ENCODE peak calls at places on chromosomes 4 and X, in six cellular contexts. One of them, this sample, is unnamed. For H3K79me2, the result is how much of the 10 kb centered on the place peaks cover.

GRCh38 chr4:95761441-95761840 is 78.5 kb upstream of the PDHA2 start:
- DNase-seq in HCT116: peak
- DNase-seq in K562: no peak
- DNase-seq in H1: no peak
- DNase-seq in GM12878: no peak
- DNase-seq in HepG2: no peak
- DNase-seq in this sample: peak

GRCh38 chr4:155604718-155605601 is 61.7 kb upstream of the GUCY1A1 start:
- DNase-seq in HCT116: no peak
- DNase-seq in K562: no peak
- DNase-seq in H1: no peak
- DNase-seq in GM12878: no peak
- DNase-seq in HepG2: no peak
- DNase-seq in this sample: no peak

GRCh38 chr4:166594326-166594946 is 639.9 kb downstream of the SPOCK3 start:
- DNase-seq in HCT116: peak
- DNase-seq in K562: peak
- DNase-seq in H1: peak
- DNase-seq in GM12878: peak
- DNase-seq in HepG2: peak
- DNase-seq in this sample: no peak

GRCh38 chr4:126794363-126794762 is 838.4 kb upstream of the INTU start:
- DNase-seq in HCT116: no peak
- DNase-seq in K562: no peak
- DNase-seq in H1: no peak
- DNase-seq in GM12878: no peak
- DNase-seq in HepG2: no peak
- DNase-seq in this sample: no peak

GRCh38 chrX:45824471-45824870 is 623.8 kb upstream of the DIPK2B start:
- DNase-seq in HCT116: peak
- DNase-seq in K562: peak
- DNase-seq in H1: no peak
- DNase-seq in GM12878: no peak
- DNase-seq in HepG2: peak
- DNase-seq in this sample: peak

GRCh38 chr4:153084939-153085630 is 119.2 kb upstream of the TRIM2 start:
- DNase-seq in HCT116: peak
- DNase-seq in K562: peak
- DNase-seq in H1: peak
- DNase-seq in GM12878: peak
- DNase-seq in HepG2: no peak
- DNase-seq in this sample: peak

GRCh38 chr4:1772869-1773538 is 20.1 kb upstream of the FGFR3 start:
- DNase-seq in HCT116: no peak
- DNase-seq in K562: no peak
- DNase-seq in H1: no peak
- DNase-seq in GM12878: no peak
- DNase-seq in HepG2: no peak
- DNase-seq in this sample: no peak

GRCh38 chr4:141713771-141714445 is 77.5 kb downstream of the IL15 start:
- DNase-seq in HCT116: peak
- DNase-seq in K562: no peak
- DNase-seq in H1: no peak
- DNase-seq in GM12878: no peak
- DNase-seq in HepG2: no peak
- DNase-seq in this sample: peak

DNA sequence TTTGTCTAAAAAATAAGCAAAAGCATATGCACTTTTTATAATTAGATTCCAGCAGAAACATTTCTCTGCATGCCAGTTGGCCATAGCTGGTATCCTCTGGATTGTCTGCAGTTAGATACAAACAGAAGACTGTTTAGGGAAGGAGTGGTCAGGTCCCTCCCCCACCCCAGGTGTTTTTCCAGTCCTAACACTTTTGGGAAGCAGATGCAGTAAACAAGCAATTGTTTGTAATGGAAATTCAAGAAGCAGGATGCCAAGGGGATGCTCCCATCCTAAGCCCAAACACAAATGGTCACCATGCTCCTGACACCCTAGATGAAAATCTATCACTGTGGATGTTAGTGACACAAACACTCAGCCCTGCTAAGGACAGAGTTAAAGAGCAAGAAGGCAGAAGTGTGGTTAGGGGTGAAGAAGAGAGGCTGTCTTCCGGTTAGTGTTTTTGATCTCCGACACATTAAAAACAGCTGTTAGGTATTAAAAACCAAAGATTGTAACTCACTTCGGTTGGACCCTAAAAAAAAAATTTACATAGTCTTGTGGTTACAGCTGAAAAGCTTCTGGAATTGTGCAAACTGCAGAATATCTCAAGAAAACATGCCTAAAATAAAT is 7.9 kb downstream of the LEF1 start:
- DNase-seq in HCT116: no peak
- DNase-seq in K562: no peak
- DNase-seq in H1: no peak
- DNase-seq in GM12878: no peak
- DNase-seq in HepG2: no peak
- DNase-seq in this sample: no peak
- TF ChIP-seq POLR2AphosphoS5 in HCT116: no peak
- TF ChIP-seq POLR2AphosphoS5 in K562: no peak
- TF ChIP-seq POLR2AphosphoS5 in H1: no peak
- TF ChIP-seq POLR2AphosphoS5 in GM12878: no peak
- TF ChIP-seq POLR2AphosphoS5 in HepG2: no peak
- TF ChIP-seq POLR2AphosphoS5 in this sample: no peak

DNA sequence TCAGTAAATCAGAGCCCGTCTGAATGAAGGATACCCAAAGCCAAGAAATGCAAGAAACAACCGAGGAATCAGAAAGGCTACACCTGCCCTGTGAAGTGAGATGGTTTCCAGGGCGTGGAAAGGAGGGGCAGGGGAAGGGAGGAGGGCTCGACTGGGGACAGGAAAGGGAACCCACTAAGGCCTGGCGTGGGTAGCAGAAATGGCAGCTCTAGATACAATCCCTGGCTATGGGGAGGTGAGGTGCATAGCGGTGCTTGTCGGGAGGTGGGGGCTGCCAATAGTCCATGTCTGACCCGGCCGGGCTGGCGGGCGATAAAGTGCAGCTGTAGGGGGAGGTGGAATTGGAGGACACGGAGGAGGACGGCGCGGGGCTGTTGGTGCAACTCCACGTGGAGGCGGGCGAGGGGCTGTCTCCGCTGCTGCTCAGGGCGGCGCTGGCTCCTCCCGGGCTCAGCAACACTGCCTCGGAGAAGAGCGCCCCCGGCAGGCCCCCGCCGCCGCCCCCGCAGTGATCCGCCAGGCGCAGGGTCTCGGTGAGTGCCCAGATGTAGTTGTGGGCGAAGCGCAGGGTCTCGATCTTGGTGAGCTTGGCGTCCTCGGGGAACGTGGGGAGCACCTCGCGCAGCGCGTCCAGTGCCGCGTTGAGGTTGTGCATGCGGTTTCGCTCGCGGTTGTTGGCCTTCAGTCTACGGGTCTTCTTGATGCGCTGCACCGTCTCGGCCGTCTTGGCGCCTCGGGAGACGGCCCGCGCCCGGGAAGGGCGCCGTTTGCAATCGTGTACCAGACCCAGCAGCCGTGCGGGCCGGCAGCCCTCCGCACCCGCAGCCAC is 1.3 kb downstream of the NEUROG2 start:
- DNase-seq in HCT116: no peak
- DNase-seq in K562: no peak
- DNase-seq in H1: peak
- DNase-seq in GM12878: no peak
- DNase-seq in HepG2: no peak
- DNase-seq in this sample: no peak
- TF ChIP-seq CTCF in HCT116: no peak
- TF ChIP-seq CTCF in K562: no peak
- TF ChIP-seq CTCF in H1: peak
- TF ChIP-seq CTCF in GM12878: peak
- TF ChIP-seq CTCF in HepG2: no peak
- TF ChIP-seq CTCF in this sample: no peak

DNA sequence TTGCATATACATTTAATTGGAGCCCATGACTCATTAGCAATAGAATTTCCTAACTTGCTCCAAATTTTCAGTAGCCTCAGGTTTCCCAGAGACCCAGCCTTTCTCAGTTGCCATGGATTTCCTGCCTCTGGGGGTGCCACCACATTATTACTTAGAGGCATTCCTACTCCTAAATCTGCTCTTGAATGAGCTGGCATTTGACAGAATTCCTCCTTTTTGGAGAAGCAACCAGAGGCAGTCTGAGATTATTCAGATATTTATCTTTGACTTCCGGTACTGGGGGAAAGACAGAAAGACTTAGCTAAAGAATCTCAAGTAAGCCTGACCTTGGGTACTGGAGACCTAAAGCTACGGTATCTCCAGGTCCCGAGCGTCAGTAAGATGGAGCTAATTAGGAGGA is 76.3 kb downstream of the DCHS2 start:
- DNase-seq in HCT116: no peak
- DNase-seq in K562: no peak
- DNase-seq in H1: no peak
- DNase-seq in GM12878: no peak
- DNase-seq in HepG2: no peak
- DNase-seq in this sample: no peak
- H3K79me2 ChIP-seq in HCT116: under half
- H3K79me2 ChIP-seq in K562: under half
- H3K79me2 ChIP-seq in H1: under half
- H3K79me2 ChIP-seq in GM12878: under half
- H3K79me2 ChIP-seq in HepG2: under half
- H3K79me2 ChIP-seq in this sample: under half

DNA sequence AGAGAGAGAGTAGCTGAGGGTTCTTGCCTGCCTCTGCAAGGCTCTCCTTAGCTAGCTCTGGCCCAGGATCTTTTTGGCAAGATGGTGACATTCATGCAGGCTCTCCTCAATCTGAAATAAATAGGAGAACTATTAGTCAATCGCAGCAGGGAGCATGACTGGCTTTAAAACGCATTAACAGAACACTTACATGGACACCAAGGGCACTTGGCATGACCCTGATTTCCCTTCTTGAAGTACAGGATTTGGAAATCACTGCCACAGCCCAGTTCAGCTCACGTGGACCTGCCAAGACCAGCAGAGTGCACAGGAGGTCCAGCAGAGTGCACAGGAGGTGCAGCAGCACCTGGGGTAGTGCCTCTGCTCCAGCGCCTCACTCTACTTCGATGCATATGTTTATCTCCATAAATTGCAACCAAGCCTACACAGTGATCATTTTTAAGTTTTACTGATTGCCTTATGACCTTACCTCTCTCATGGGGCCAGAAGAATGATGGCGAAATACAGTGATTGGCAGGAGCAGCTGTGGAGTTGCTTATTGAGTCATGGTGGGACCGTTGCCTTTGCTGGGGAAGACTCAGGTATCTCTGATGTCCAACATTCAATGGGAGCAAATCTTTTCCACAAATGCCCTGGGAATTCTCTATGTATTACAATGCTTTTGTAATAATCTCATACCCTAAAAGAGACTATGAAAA is 122.4 kb downstream of the SYNPO2 start:
- DNase-seq in HCT116: no peak
- DNase-seq in K562: no peak
- DNase-seq in H1: no peak
- DNase-seq in GM12878: no peak
- DNase-seq in HepG2: no peak
- DNase-seq in this sample: no peak
- TF ChIP-seq POLR2AphosphoS5 in HCT116: no peak
- TF ChIP-seq POLR2AphosphoS5 in K562: no peak
- TF ChIP-seq POLR2AphosphoS5 in H1: no peak
- TF ChIP-seq POLR2AphosphoS5 in GM12878: no peak
- TF ChIP-seq POLR2AphosphoS5 in HepG2: no peak
- TF ChIP-seq POLR2AphosphoS5 in this sample: no peak

GRCh38 chr4:109798866-109799265 is 2.9 kb downstream of the CFI start:
- DNase-seq in HCT116: no peak
- DNase-seq in K562: no peak
- DNase-seq in H1: no peak
- DNase-seq in GM12878: no peak
- DNase-seq in HepG2: no peak
- DNase-seq in this sample: no peak

GRCh38 chr4:109809657-109810056 is 5.9 kb upstream of the GAR1 start:
- DNase-seq in HCT116: no peak
- DNase-seq in K562: no peak
- DNase-seq in H1: no peak
- DNase-seq in GM12878: no peak
- DNase-seq in HepG2: no peak
- DNase-seq in this sample: no peak

GRCh38 chr4:109801099-109801789 is 555 bp downstream of the CFI start:
- DNase-seq in HCT116: no peak
- DNase-seq in K562: no peak
- DNase-seq in H1: no peak
- DNase-seq in GM12878: no peak
- DNase-seq in HepG2: no peak
- DNase-seq in this sample: peak

GRCh38 chr4:109801895-109802319 is at the start of gene CFI:
- DNase-seq in HCT116: no peak
- DNase-seq in K562: no peak
- DNase-seq in H1: no peak
- DNase-seq in GM12878: no peak
- DNase-seq in HepG2: peak
- DNase-seq in this sample: peak

GRCh38 chr4:109803924-109804571 is 2.2 kb upstream of the CFI start:
- DNase-seq in HCT116: peak
- DNase-seq in K562: peak
- DNase-seq in H1: no peak
- DNase-seq in GM12878: peak
- DNase-seq in HepG2: peak
- DNase-seq in this sample: peak
- TF ChIP-seq CTCF in HCT116: peak
- TF ChIP-seq CTCF in K562: peak
- TF ChIP-seq CTCF in H1: peak
- TF ChIP-seq CTCF in GM12878: peak
- TF ChIP-seq CTCF in HepG2: peak
- TF ChIP-seq CTCF in this sample: peak

DNA sequence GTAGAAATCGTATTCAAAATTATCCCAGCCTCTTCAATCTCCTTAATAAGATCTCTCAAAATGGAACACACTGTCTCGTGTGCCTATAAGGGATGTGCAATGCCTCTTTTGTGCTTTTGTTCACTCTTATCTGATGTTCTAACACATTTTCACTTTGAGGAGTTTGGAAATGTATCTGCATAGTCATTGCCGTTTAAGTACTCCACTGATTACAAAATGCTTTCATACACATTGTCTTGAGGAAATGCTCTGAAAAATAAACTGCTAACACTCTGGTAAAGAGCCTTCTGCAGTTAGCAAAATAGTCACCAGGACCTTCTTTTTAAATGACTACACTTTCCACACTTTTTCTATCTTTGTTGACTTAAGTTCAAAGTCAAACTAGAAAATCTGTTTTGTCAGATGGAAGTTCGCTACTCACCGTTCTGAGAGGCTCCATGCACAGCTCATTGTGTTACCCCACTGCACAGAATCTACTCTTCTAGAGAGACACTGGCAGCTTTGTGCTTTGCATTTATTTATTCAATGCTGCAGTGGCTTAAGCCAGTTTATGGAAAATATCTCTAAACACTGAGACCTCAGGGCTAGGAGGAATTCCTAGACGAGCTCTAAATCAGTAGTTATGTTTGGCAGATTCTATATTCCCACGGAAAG is 159.0 kb downstream of the CHIC2 start:
- DNase-seq in HCT116: no peak
- DNase-seq in K562: no peak
- DNase-seq in H1: no peak
- DNase-seq in GM12878: no peak
- DNase-seq in HepG2: peak
- DNase-seq in this sample: no peak
- H3K79me2 ChIP-seq in HCT116: under half
- H3K79me2 ChIP-seq in K562: under half
- H3K79me2 ChIP-seq in H1: under half
- H3K79me2 ChIP-seq in GM12878: under half
- H3K79me2 ChIP-seq in HepG2: under half
- H3K79me2 ChIP-seq in this sample: under half

This sample was measured in endothelial cell of umbilical vein.